ENCODE peak calls at places on chromosomes 3 and 15, in nine cellular contexts. One of them, this sample, is unnamed.

GRCh38 chr3:56119575-56120349 is 348.5 kb downstream of the ERC2 start:
- DNase-seq in IMR-90: peak
- DNase-seq in CD4-positive, alpha-beta memory T cell: no peak
- DNase-seq in mammary epithelial cell: peak
- DNase-seq in psoas muscle: peak
- DNase-seq in keratinocyte: no peak
- DNase-seq in A549: no peak
- DNase-seq in SJCRH30: no peak
- DNase-seq in GM23338: no peak
- DNase-seq in this sample: no peak

GRCh38 chr3:105806361-105806760 is 62.5 kb downstream of the CBLB start:
- DNase-seq in A549: peak
- DNase-seq in IMR-90: peak
- DNase-seq in CD4-positive, alpha-beta memory T cell: peak
- DNase-seq in mammary epithelial cell: peak
- DNase-seq in psoas muscle: no peak
- DNase-seq in GM23338: no peak
- DNase-seq in keratinocyte: no peak
- DNase-seq in SJCRH30: peak
- DNase-seq in this sample: no peak

GRCh38 chr3:51718547-51719412 is 11.9 kb downstream of the GRM2 start:
- DNase-seq in psoas muscle: peak
- DNase-seq in GM23338: peak
- DNase-seq in IMR-90: peak
- DNase-seq in SJCRH30: peak
- DNase-seq in CD4-positive, alpha-beta memory T cell: peak
- DNase-seq in keratinocyte: peak
- DNase-seq in mammary epithelial cell: peak
- DNase-seq in A549: peak
- DNase-seq in this sample: peak

GRCh38 chr15:78353093-78353492 is 12.9 kb downstream of the CRABP1 start:
- DNase-seq in CD4-positive, alpha-beta memory T cell: no peak
- DNase-seq in psoas muscle: no peak
- DNase-seq in mammary epithelial cell: no peak
- DNase-seq in IMR-90: peak
- DNase-seq in GM23338: peak
- DNase-seq in A549: peak
- DNase-seq in SJCRH30: peak
- DNase-seq in keratinocyte: no peak
- DNase-seq in this sample: no peak

GRCh38 chr3:195265363-195265976 is 5.5 kb downstream of the XXYLT1 start:
- DNase-seq in keratinocyte: no peak
- DNase-seq in IMR-90: no peak
- DNase-seq in psoas muscle: no peak
- DNase-seq in mammary epithelial cell: no peak
- DNase-seq in GM23338: no peak
- DNase-seq in SJCRH30: no peak
- DNase-seq in CD4-positive, alpha-beta memory T cell: no peak
- DNase-seq in A549: no peak
- DNase-seq in this sample: no peak

GRCh38 chr3:194705227-194705626 is 19.5 kb downstream of the FAM43A start:
- DNase-seq in CD4-positive, alpha-beta memory T cell: no peak
- DNase-seq in GM23338: no peak
- DNase-seq in A549: no peak
- DNase-seq in SJCRH30: no peak
- DNase-seq in mammary epithelial cell: no peak
- DNase-seq in IMR-90: no peak
- DNase-seq in keratinocyte: no peak
- DNase-seq in psoas muscle: no peak
- DNase-seq in this sample: no peak

GRCh38 chr3:76349715-76350480 is 564.5 kb upstream of the ZNF717 start:
- DNase-seq in SJCRH30: no peak
- DNase-seq in A549: no peak
- DNase-seq in keratinocyte: no peak
- DNase-seq in IMR-90: no peak
- DNase-seq in GM23338: no peak
- DNase-seq in mammary epithelial cell: no peak
- DNase-seq in CD4-positive, alpha-beta memory T cell: no peak
- DNase-seq in psoas muscle: no peak
- DNase-seq in this sample: no peak

GRCh38 chr3:17967953-17968352 is 225.5 kb upstream of the TBC1D5 start:
- DNase-seq in keratinocyte: no peak
- DNase-seq in IMR-90: no peak
- DNase-seq in GM23338: no peak
- DNase-seq in SJCRH30: no peak
- DNase-seq in CD4-positive, alpha-beta memory T cell: no peak
- DNase-seq in psoas muscle: no peak
- DNase-seq in A549: no peak
- DNase-seq in mammary epithelial cell: no peak
- DNase-seq in this sample: no peak

GRCh38 chr15:100988874-100989273 is 69.7 kb downstream of the LRRK1 start:
- DNase-seq in IMR-90: no peak
- DNase-seq in SJCRH30: no peak
- DNase-seq in A549: no peak
- DNase-seq in psoas muscle: no peak
- DNase-seq in CD4-positive, alpha-beta memory T cell: no peak
- DNase-seq in keratinocyte: no peak
- DNase-seq in mammary epithelial cell: no peak
- DNase-seq in GM23338: no peak
- DNase-seq in this sample: no peak

GRCh38 chr15:77525411-77525811 is 104.7 kb downstream of the HMG20A start:
- DNase-seq in psoas muscle: peak
- DNase-seq in keratinocyte: no peak
- DNase-seq in SJCRH30: peak
- DNase-seq in GM23338: no peak
- DNase-seq in IMR-90: no peak
- DNase-seq in CD4-positive, alpha-beta memory T cell: no peak
- DNase-seq in A549: no peak
- DNase-seq in mammary epithelial cell: no peak
- DNase-seq in this sample: no peak

GRCh38 chr3:71226565-71227281 is 356.8 kb downstream of the FOXP1 start:
- DNase-seq in keratinocyte: no peak
- DNase-seq in mammary epithelial cell: no peak
- DNase-seq in IMR-90: peak
- DNase-seq in psoas muscle: peak
- DNase-seq in SJCRH30: no peak
- DNase-seq in GM23338: no peak
- DNase-seq in CD4-positive, alpha-beta memory T cell: peak
- DNase-seq in A549: no peak
- DNase-seq in this sample: no peak

GRCh38 chr3:106728315-106728821 is 648.9 kb upstream of the CCDC54 start:
- DNase-seq in keratinocyte: peak
- DNase-seq in GM23338: no peak
- DNase-seq in IMR-90: peak
- DNase-seq in CD4-positive, alpha-beta memory T cell: no peak
- DNase-seq in A549: peak
- DNase-seq in SJCRH30: peak
- DNase-seq in psoas muscle: no peak
- DNase-seq in mammary epithelial cell: peak
- DNase-seq in this sample: peak

GRCh38 chr3:16290007-16290826 is 25.2 kb downstream of the OXNAD1 start:
- DNase-seq in CD4-positive, alpha-beta memory T cell: peak
- DNase-seq in mammary epithelial cell: peak
- DNase-seq in SJCRH30: peak
- DNase-seq in psoas muscle: no peak
- DNase-seq in GM23338: peak
- DNase-seq in IMR-90: peak
- DNase-seq in A549: peak
- DNase-seq in keratinocyte: no peak
- DNase-seq in this sample: no peak

GRCh38 chr3:11211531-11212300 is 57.4 kb downstream of the HRH1 start:
- DNase-seq in SJCRH30: no peak
- DNase-seq in IMR-90: peak
- DNase-seq in GM23338: peak
- DNase-seq in psoas muscle: no peak
- DNase-seq in A549: no peak
- DNase-seq in mammary epithelial cell: no peak
- DNase-seq in CD4-positive, alpha-beta memory T cell: no peak
- DNase-seq in keratinocyte: no peak
- DNase-seq in this sample: no peak

GRCh38 chr3:12444582-12445468 is 39.5 kb upstream of the TSEN2 start:
- DNase-seq in SJCRH30: no peak
- DNase-seq in CD4-positive, alpha-beta memory T cell: no peak
- DNase-seq in GM23338: peak
- DNase-seq in mammary epithelial cell: peak
- DNase-seq in keratinocyte: no peak
- DNase-seq in A549: peak
- DNase-seq in IMR-90: no peak
- DNase-seq in psoas muscle: no peak
- DNase-seq in this sample: peak
- H3K27ac ChIP-seq in SJCRH30: no peak
- H3K27ac ChIP-seq in CD4-positive, alpha-beta memory T cell: no peak
- H3K27ac ChIP-seq in GM23338: no peak
- H3K27ac ChIP-seq in mammary epithelial cell: no peak
- H3K27ac ChIP-seq in keratinocyte: peak
- H3K27ac ChIP-seq in A549: peak
- H3K27ac ChIP-seq in IMR-90: no peak
- H3K27ac ChIP-seq in psoas muscle: no peak
- H3K27ac ChIP-seq in this sample: peak

GRCh38 chr3:196348698-196349097 is 10.5 kb upstream of the TM4SF19 start:
- DNase-seq in A549: no peak
- DNase-seq in psoas muscle: no peak
- DNase-seq in IMR-90: no peak
- DNase-seq in mammary epithelial cell: no peak
- DNase-seq in keratinocyte: no peak
- DNase-seq in SJCRH30: no peak
- DNase-seq in GM23338: no peak
- DNase-seq in CD4-positive, alpha-beta memory T cell: no peak
- DNase-seq in this sample: no peak
- H3K27ac ChIP-seq in A549: no peak
- H3K27ac ChIP-seq in psoas muscle: no peak
- H3K27ac ChIP-seq in IMR-90: no peak
- H3K27ac ChIP-seq in mammary epithelial cell: no peak
- H3K27ac ChIP-seq in keratinocyte: no peak
- H3K27ac ChIP-seq in SJCRH30: no peak
- H3K27ac ChIP-seq in GM23338: no peak
- H3K27ac ChIP-seq in CD4-positive, alpha-beta memory T cell: no peak
- H3K27ac ChIP-seq in this sample: no peak

DNA sequence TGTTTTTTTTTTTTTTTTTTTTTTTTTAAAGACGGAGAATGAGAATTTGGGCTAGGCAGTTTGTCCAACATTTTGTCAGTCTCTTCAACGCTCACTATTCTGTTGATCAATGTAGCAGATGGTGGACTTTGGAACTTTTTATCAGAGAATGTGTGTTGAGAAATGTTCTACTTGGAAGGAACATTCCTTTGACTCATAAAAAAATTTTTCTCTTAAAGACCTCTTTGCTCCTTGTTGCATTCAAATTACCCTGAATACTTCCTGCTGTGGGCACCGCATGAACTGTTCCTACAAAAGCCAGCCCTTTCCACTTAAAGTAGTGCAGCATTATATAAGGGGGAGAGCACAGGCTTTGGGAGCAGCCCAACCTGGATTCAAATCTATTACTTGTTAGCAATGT is 182.9 kb downstream of the AKAP13 start:
- DNase-seq in psoas muscle: no peak
- DNase-seq in IMR-90: peak
- DNase-seq in GM23338: peak
- DNase-seq in A549: no peak
- DNase-seq in CD4-positive, alpha-beta memory T cell: no peak
- DNase-seq in mammary epithelial cell: no peak
- DNase-seq in SJCRH30: no peak
- DNase-seq in keratinocyte: no peak
- DNase-seq in this sample: no peak
- H3K27ac ChIP-seq in psoas muscle: no peak
- H3K27ac ChIP-seq in IMR-90: no peak
- H3K27ac ChIP-seq in GM23338: no peak
- H3K27ac ChIP-seq in A549: peak
- H3K27ac ChIP-seq in CD4-positive, alpha-beta memory T cell: no peak
- H3K27ac ChIP-seq in mammary epithelial cell: no peak
- H3K27ac ChIP-seq in SJCRH30: no peak
- H3K27ac ChIP-seq in keratinocyte: no peak
- H3K27ac ChIP-seq in this sample: no peak

GRCh38 chr15:39504812-39505211 is 76.1 kb upstream of the THBS1 start:
- DNase-seq in GM23338: no peak
- DNase-seq in IMR-90: peak
- DNase-seq in SJCRH30: no peak
- DNase-seq in keratinocyte: no peak
- DNase-seq in CD4-positive, alpha-beta memory T cell: no peak
- DNase-seq in A549: no peak
- DNase-seq in mammary epithelial cell: peak
- DNase-seq in psoas muscle: no peak
- DNase-seq in this sample: peak

GRCh38 chr15:39503526-39503925 is 77.4 kb upstream of the THBS1 start:
- DNase-seq in CD4-positive, alpha-beta memory T cell: no peak
- DNase-seq in A549: no peak
- DNase-seq in mammary epithelial cell: no peak
- DNase-seq in keratinocyte: no peak
- DNase-seq in IMR-90: no peak
- DNase-seq in SJCRH30: no peak
- DNase-seq in psoas muscle: no peak
- DNase-seq in GM23338: no peak
- DNase-seq in this sample: no peak

GRCh38 chr15:39502048-39502447 is 78.8 kb upstream of the THBS1 start:
- DNase-seq in CD4-positive, alpha-beta memory T cell: no peak
- DNase-seq in A549: no peak
- DNase-seq in IMR-90: no peak
- DNase-seq in mammary epithelial cell: peak
- DNase-seq in SJCRH30: no peak
- DNase-seq in keratinocyte: peak
- DNase-seq in GM23338: no peak
- DNase-seq in psoas muscle: no peak
- DNase-seq in this sample: no peak

GRCh38 chr15:39501366-39501765 is 79.5 kb upstream of the THBS1 start:
- DNase-seq in CD4-positive, alpha-beta memory T cell: no peak
- DNase-seq in keratinocyte: no peak
- DNase-seq in GM23338: no peak
- DNase-seq in mammary epithelial cell: no peak
- DNase-seq in IMR-90: peak
- DNase-seq in psoas muscle: no peak
- DNase-seq in SJCRH30: no peak
- DNase-seq in A549: no peak
- DNase-seq in this sample: no peak

DNA sequence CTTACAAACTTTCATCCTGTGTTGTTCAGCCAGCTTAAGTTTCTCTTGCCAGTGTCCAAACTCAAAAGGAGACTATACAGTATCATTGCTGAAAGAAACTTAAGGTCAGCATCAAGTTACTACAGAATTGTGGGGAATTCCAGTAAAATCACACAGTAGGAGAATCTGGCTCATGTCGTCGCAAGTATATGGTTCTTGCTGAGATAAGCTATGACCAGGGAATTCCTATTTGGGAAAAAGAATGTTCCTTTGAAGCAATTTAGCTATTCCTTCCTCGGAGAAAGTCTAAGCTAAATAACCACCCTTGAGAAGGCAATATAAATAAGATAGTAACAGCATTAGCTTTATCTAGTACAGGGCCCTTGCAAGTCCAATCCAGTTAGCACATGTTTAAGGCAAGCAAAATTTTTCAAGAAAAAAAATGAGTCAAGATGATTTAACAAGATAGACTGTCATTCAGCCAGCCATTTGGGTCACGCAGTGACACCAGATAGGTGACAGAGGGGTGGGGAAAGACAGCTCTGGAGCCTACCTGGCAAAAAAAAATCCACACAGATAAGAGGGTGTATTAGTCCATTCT is 78.2 kb upstream of the THBS1 start:
- DNase-seq in IMR-90: peak
- DNase-seq in mammary epithelial cell: peak
- DNase-seq in keratinocyte: no peak
- DNase-seq in SJCRH30: no peak
- DNase-seq in CD4-positive, alpha-beta memory T cell: no peak
- DNase-seq in psoas muscle: no peak
- DNase-seq in A549: no peak
- DNase-seq in GM23338: no peak
- DNase-seq in this sample: no peak
- H3K27ac ChIP-seq in IMR-90: peak
- H3K27ac ChIP-seq in mammary epithelial cell: peak
- H3K27ac ChIP-seq in keratinocyte: peak
- H3K27ac ChIP-seq in SJCRH30: no peak
- H3K27ac ChIP-seq in CD4-positive, alpha-beta memory T cell: no peak
- H3K27ac ChIP-seq in psoas muscle: no peak
- H3K27ac ChIP-seq in A549: no peak
- H3K27ac ChIP-seq in GM23338: no peak
- H3K27ac ChIP-seq in this sample: no peak